ENCODE peak calls at places on chromosomes 6 and 20, in eight cellular contexts. V, L, T, J, Z, Y, P and U are unnamed samples.

GRCh38 chr6:43491750-43492661 is 14.6 kb downstream of the TJAP1 start:
- DNase-seq in V (no peak), Z (peak), T (peak), P (no peak), L (no peak), Y (no peak), J (peak), U (peak)

GRCh38 chr20:38870733-38871559 is 55.3 kb upstream of the FAM83D start:
- DNase-seq in L (no peak), Z (no peak), Y (no peak), T (no peak), V (no peak), J (no peak), P (peak), U (no peak)

GRCh38 chr6:24574809-24575208 is 71.2 kb downstream of the KIAA0319 start:
- DNase-seq in L (no peak), P (peak), Y (no peak), V (no peak), T (no peak), J (no peak), Z (no peak), U (no peak)

GRCh38 chr6:144341831-144342527 is 56.8 kb downstream of the UTRN start:
- DNase-seq in Z (peak), V (no peak), J (no peak), T (no peak), P (no peak), L (no peak), Y (no peak), U (no peak)

GRCh38 chr6:63380265-63380664 is 60.5 kb upstream of the LGSN start:
- DNase-seq in P (no peak), J (no peak), Y (no peak), Z (no peak), V (no peak), L (no peak), T (no peak), U (no peak)

GRCh38 chr20:33233129-33233774 is 2.5 kb upstream of the BPIFA1 start:
- DNase-seq in Y (no peak), V (no peak), P (no peak), J (no peak), T (no peak), L (no peak), Z (no peak), U (no peak)

GRCh38 chr6:140912686-140913085 is 1220.0 kb upstream of the GJE1 start:
- DNase-seq in Z (no peak), T (no peak), V (no peak), L (no peak), J (no peak), P (no peak), Y (no peak), U (no peak)

GRCh38 chr6:158970640-158971291 is 29.2 kb downstream of the RSPH3 start:
- DNase-seq in T (no peak), Y (no peak), V (no peak), L (peak), J (peak), P (peak), Z (no peak), U (no peak)

GRCh38 chr6:118283759-118284158 is 264.3 kb upstream of the PLN start:
- DNase-seq in T (no peak), L (peak), V (no peak), Y (no peak), P (peak), Z (peak), J (peak), U (peak)

GRCh38 chr6:106446983-106447382 is 86.5 kb downstream of the CRYBG1 start:
- DNase-seq in Y (no peak), P (no peak), L (no peak), Z (no peak), V (no peak), T (no peak), J (no peak), U (no peak)
- H3K4me3 ChIP-seq in Y (no peak), P (no peak), L (no peak), Z (no peak), V (no peak), T (no peak), J (no peak), U (no peak)

GRCh38 chr20:31699801-31700728 is 22.6 kb downstream of the BCL2L1 start:
- DNase-seq in P (no peak), J (no peak), V (no peak), L (no peak), Z (no peak), T (no peak), Y (no peak), U (no peak)
- H3K4me3 ChIP-seq in P (no peak), J (no peak), V (no peak), L (no peak), Z (no peak), T (no peak), Y (no peak), U (no peak)

GRCh38 chr20:51492167-51493092 is 50.1 kb downstream of the NFATC2 start:
- DNase-seq in T (peak), V (no peak), Y (no peak), J (peak), L (peak), P (no peak), Z (peak), U (peak)
- H3K4me3 ChIP-seq in T (peak), V (no peak), Y (no peak), J (peak), L (no peak), P (no peak), Z (peak), U (no peak)

DNA sequence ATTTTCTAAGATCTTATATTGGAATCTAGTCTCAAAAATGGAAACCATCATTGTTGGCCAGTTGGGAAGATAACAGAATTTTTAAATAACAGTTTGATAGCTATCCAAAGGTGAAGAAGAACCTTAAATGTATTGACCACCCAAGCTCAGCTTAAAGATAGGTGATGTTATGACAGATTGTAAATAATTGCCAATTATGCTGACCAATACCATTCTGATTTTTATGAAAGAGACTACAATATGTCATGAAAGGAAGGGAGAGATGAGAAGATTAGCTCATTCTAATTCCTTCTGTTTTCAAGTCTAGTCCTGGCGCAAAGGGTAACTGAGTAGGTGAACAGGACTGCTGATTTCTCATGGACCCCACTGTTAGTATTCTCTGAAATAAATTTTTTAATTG is 5.7 kb upstream of the TAB2 start:
- DNase-seq in L (no peak), Y (no peak), J (no peak), T (no peak), P (no peak), Z (no peak), V (no peak), U (no peak)
- H3K4me3 ChIP-seq in L (no peak), Y (no peak), J (no peak), T (no peak), P (no peak), Z (no peak), V (no peak), U (no peak)

GRCh38 chr6:69449887-69450286 is 346.9 kb downstream of the LMBRD1 start:
- DNase-seq in Y (no peak), T (no peak), V (no peak), L (no peak), P (no peak), Z (no peak), J (no peak), U (no peak)
- H3K4me3 ChIP-seq in Y (no peak), T (no peak), V (no peak), L (no peak), P (no peak), Z (no peak), J (no peak), U (no peak)

GRCh38 chr6:112243861-112244415 is 10.4 kb downstream of the LAMA4 start:
- DNase-seq in Z (no peak), V (no peak), L (no peak), J (no peak), Y (no peak), P (peak), T (no peak), U (no peak)

GRCh38 chr6:112244428-112244827 is 9.9 kb downstream of the LAMA4 start:
- DNase-seq in J (no peak), Y (no peak), P (no peak), V (no peak), Z (no peak), T (no peak), L (no peak), U (no peak)

GRCh38 chr6:112247275-112247674 is 7.1 kb downstream of the LAMA4 start:
- DNase-seq in Z (no peak), J (no peak), P (no peak), Y (no peak), T (no peak), L (no peak), V (no peak), U (no peak)

GRCh38 chr6:112241820-112242443 is 12.4 kb downstream of the LAMA4 start:
- DNase-seq in Y (no peak), P (no peak), L (no peak), T (no peak), Z (no peak), J (no peak), V (no peak), U (no peak)

GRCh38 chr6:112245511-112246203 is 8.7 kb downstream of the LAMA4 start:
- DNase-seq in Y (no peak), V (no peak), J (no peak), Z (peak), P (no peak), T (no peak), L (no peak), U (peak)
- H3K4me3 ChIP-seq in Y (no peak), V (no peak), J (no peak), Z (peak), P (no peak), T (peak), L (no peak), U (no peak)

DNA sequence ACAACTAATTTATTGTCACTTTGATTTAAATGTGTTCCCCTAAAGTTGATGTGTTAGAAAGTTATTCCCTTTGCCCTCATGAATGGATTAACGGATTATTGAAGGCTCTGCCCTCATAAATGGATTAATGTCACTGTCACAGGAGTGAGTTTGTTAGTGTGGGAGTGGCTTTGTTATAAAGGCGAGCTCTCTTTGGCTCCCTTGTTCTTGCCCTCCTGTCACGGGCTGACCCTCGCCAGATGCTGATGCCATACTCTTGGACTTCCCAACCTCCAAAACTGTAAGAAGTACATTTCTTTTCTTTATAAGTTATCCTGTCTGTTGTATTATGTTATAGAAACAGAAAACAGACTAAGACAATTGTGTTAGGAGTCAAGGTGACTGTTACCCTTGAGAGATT is 22.7 kb upstream of the POPDC3 start:
- DNase-seq in Y (no peak), V (no peak), T (no peak), Z (no peak), P (no peak), L (no peak), J (no peak), U (no peak)
- H3K4me3 ChIP-seq in Y (no peak), V (no peak), T (no peak), Z (no peak), P (no peak), L (no peak), J (no peak), U (no peak)

DNA sequence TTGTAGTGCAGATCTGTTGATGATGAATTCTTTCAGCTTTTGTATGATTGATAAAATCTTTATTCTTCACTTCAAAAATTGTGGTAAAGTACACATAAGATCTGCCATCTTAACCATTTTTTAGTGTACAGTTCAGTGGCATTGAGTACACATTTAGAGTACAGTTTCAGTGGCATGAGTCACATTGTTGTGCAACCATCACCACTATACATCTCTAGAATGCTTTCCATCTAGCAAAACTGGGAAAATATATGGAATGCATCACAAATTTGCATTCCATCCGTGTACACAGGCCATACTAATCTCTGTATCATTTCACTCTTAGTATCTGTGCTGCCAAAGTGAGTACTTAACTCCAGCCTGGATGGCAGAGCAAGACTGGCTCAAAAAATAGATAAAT is 28.7 kb downstream of the SIRPD start:
- DNase-seq in V (no peak), L (no peak), Y (no peak), T (no peak), J (no peak), P (peak), Z (peak), U (no peak)
- H3K4me3 ChIP-seq in V (no peak), L (no peak), Y (no peak), T (no peak), J (no peak), P (no peak), Z (no peak), U (no peak)

GRCh38 chr20:51801220-51801991 is 915 bp downstream of the SALL4 start:
- DNase-seq in T (no peak), L (peak), Y (no peak), V (no peak), P (no peak), Z (peak), J (peak), U (no peak)

GRCh38 chr20:51800132-51800721 is 2.1 kb downstream of the SALL4 start:
- DNase-seq in V (peak), P (peak), Z (peak), J (peak), L (peak), T (peak), Y (peak), U (peak)

GRCh38 chr20:51803157-51803854 is 985 bp upstream of the SALL4 start:
- DNase-seq in T (no peak), J (no peak), Y (no peak), L (no peak), Z (no peak), P (peak), V (no peak), U (no peak)

GRCh38 chr20:51800769-51801219 is 1.5 kb downstream of the SALL4 start:
- DNase-seq in Z (peak), Y (no peak), T (no peak), P (peak), J (peak), V (no peak), L (peak), U (peak)

GRCh38 chr20:51802170-51802745 is at the start of gene SALL4:
- DNase-seq in P (no peak), Z (peak), L (peak), J (peak), Y (no peak), V (no peak), T (no peak), U (no peak)
- H3K4me3 ChIP-seq in P (peak), Z (peak), L (peak), J (peak), Y (no peak), V (peak), T (no peak), U (peak)